ENCODE peak calls at places on chromosome 22, in nine cellular contexts. One of them, this sample, is unnamed.

GRCh38 chr22:38180841-38181452 is 683 bp downstream of the PLA2G6 start:
- DNase-seq in PC-9: peak; percentile 83
- DNase-seq in astrocyte: no peak
- DNase-seq in stomach: peak; percentile 59
- DNase-seq in prostate gland: peak; percentile 37
- DNase-seq in cardiac muscle cell: no peak
- DNase-seq in body of pancreas: peak; percentile 52
- DNase-seq in HCT116: no peak
- DNase-seq in adrenal gland: peak; percentile 65
- DNase-seq in this sample: peak; percentile 39

GRCh38 chr22:31244044-31244942 is 32.2 kb downstream of the LIMK2 start:
- DNase-seq in PC-9: peak; percentile 74
- DNase-seq in astrocyte: peak; percentile 97
- DNase-seq in stomach: no peak
- DNase-seq in prostate gland: no peak
- DNase-seq in cardiac muscle cell: peak; percentile 80
- DNase-seq in body of pancreas: no peak
- DNase-seq in HCT116: peak; percentile 33
- DNase-seq in adrenal gland: no peak
- DNase-seq in this sample: no peak

GRCh38 chr22:25067851-25068421 is 115.4 kb downstream of the KIAA1671 start:
- DNase-seq in PC-9: no peak
- DNase-seq in astrocyte: no peak
- DNase-seq in stomach: no peak
- DNase-seq in prostate gland: no peak
- DNase-seq in cardiac muscle cell: no peak
- DNase-seq in body of pancreas: no peak
- DNase-seq in HCT116: no peak
- DNase-seq in adrenal gland: peak; percentile 68
- DNase-seq in this sample: no peak

GRCh38 chr22:41284465-41284864 is 1.5 kb downstream of the RANGAP1 start:
- DNase-seq in PC-9: peak; percentile 71
- DNase-seq in astrocyte: no peak
- DNase-seq in stomach: no peak
- DNase-seq in prostate gland: no peak
- DNase-seq in cardiac muscle cell: no peak
- DNase-seq in body of pancreas: peak; percentile 26
- DNase-seq in HCT116: no peak
- DNase-seq in adrenal gland: no peak
- DNase-seq in this sample: no peak

GRCh38 chr22:48315415-48316244 is 1512.0 kb downstream of the BRD1 start:
- DNase-seq in PC-9: no peak
- DNase-seq in astrocyte: no peak
- DNase-seq in stomach: peak; percentile 25
- DNase-seq in prostate gland: no peak
- DNase-seq in cardiac muscle cell: no peak
- DNase-seq in body of pancreas: no peak
- DNase-seq in HCT116: no peak
- DNase-seq in adrenal gland: no peak
- DNase-seq in this sample: peak; percentile 5

GRCh38 chr22:28021116-28021997 is 102.3 kb upstream of the PITPNB start:
- DNase-seq in PC-9: no peak
- DNase-seq in astrocyte: no peak
- DNase-seq in stomach: peak; percentile 20
- DNase-seq in prostate gland: no peak
- DNase-seq in cardiac muscle cell: no peak
- DNase-seq in body of pancreas: no peak
- DNase-seq in HCT116: no peak
- DNase-seq in adrenal gland: peak; percentile 18
- DNase-seq in this sample: peak; percentile 88

GRCh38 chr22:26589367-26589844 is 526 bp downstream of the TPST2 start:
- DNase-seq in PC-9: no peak
- DNase-seq in astrocyte: no peak
- DNase-seq in stomach: peak; percentile 38
- DNase-seq in prostate gland: no peak
- DNase-seq in cardiac muscle cell: peak; percentile 24
- DNase-seq in body of pancreas: peak; percentile 56
- DNase-seq in HCT116: no peak
- DNase-seq in adrenal gland: peak; percentile 57
- DNase-seq in this sample: no peak

GRCh38 chr22:30830907-30831306 is 136.2 kb downstream of the OSBP2 start:
- DNase-seq in PC-9: peak; percentile 98
- DNase-seq in astrocyte: peak; percentile 97
- DNase-seq in stomach: peak; percentile 55
- DNase-seq in prostate gland: peak; percentile 24
- DNase-seq in cardiac muscle cell: peak; percentile 91
- DNase-seq in body of pancreas: peak; percentile 31
- DNase-seq in HCT116: peak; percentile 81
- DNase-seq in adrenal gland: no peak
- DNase-seq in this sample: no peak

GRCh38 chr22:28001171-28001835 is 82.2 kb upstream of the PITPNB start:
- DNase-seq in PC-9: no peak
- DNase-seq in astrocyte: no peak
- DNase-seq in stomach: no peak
- DNase-seq in prostate gland: no peak
- DNase-seq in cardiac muscle cell: no peak
- DNase-seq in body of pancreas: no peak
- DNase-seq in HCT116: no peak
- DNase-seq in adrenal gland: no peak
- DNase-seq in this sample: no peak

GRCh38 chr22:26681395-26681821 is 24.0 kb downstream of the MIAT start:
- DNase-seq in PC-9: no peak
- DNase-seq in astrocyte: peak; percentile 86
- DNase-seq in stomach: no peak
- DNase-seq in prostate gland: no peak
- DNase-seq in cardiac muscle cell: peak; percentile 96
- DNase-seq in body of pancreas: no peak
- DNase-seq in HCT116: no peak
- DNase-seq in adrenal gland: no peak
- DNase-seq in this sample: no peak

GRCh38 chr22:26501996-26502395 is 10.3 kb downstream of the TFIP11 start:
- DNase-seq in PC-9: no peak
- DNase-seq in astrocyte: no peak
- DNase-seq in stomach: no peak
- DNase-seq in prostate gland: no peak
- DNase-seq in cardiac muscle cell: no peak
- DNase-seq in body of pancreas: no peak
- DNase-seq in HCT116: no peak
- DNase-seq in adrenal gland: no peak
- DNase-seq in this sample: no peak

GRCh38 chr22:26038365-26038764 is 130.9 kb upstream of the SEZ6L start:
- DNase-seq in PC-9: no peak
- DNase-seq in astrocyte: no peak
- DNase-seq in stomach: no peak
- DNase-seq in prostate gland: no peak
- DNase-seq in cardiac muscle cell: no peak
- DNase-seq in body of pancreas: no peak
- DNase-seq in HCT116: no peak
- DNase-seq in adrenal gland: no peak
- DNase-seq in this sample: no peak

GRCh38 chr22:29867260-29867659 is 15.7 kb upstream of the MTMR3 start:
- DNase-seq in PC-9: no peak
- DNase-seq in astrocyte: no peak
- DNase-seq in stomach: no peak
- DNase-seq in prostate gland: no peak
- DNase-seq in cardiac muscle cell: no peak
- DNase-seq in body of pancreas: no peak
- DNase-seq in HCT116: no peak
- DNase-seq in adrenal gland: no peak
- DNase-seq in this sample: no peak

GRCh38 chr22:28855355-28856094 is 27.8 kb upstream of the ZNRF3 start:
- DNase-seq in PC-9: peak; percentile 41
- DNase-seq in astrocyte: peak; percentile 39
- DNase-seq in stomach: peak; percentile 42
- DNase-seq in prostate gland: peak; percentile 75
- DNase-seq in cardiac muscle cell: peak; percentile 83
- DNase-seq in body of pancreas: peak; percentile 66
- DNase-seq in HCT116: peak; percentile 73
- DNase-seq in adrenal gland: peak; percentile 65
- DNase-seq in this sample: peak; percentile 40

GRCh38 chr22:33461698-33462434 is 403.7 kb upstream of the SYN3 start:
- DNase-seq in PC-9: no peak
- DNase-seq in astrocyte: no peak
- DNase-seq in stomach: no peak
- DNase-seq in prostate gland: no peak
- DNase-seq in cardiac muscle cell: no peak
- DNase-seq in body of pancreas: no peak
- DNase-seq in HCT116: no peak
- DNase-seq in adrenal gland: no peak
- DNase-seq in this sample: no peak

GRCh38 chr22:26592368-26593015 is 2.6 kb upstream of the TPST2 start:
- DNase-seq in PC-9: no peak
- DNase-seq in astrocyte: no peak
- DNase-seq in stomach: peak; percentile 26
- DNase-seq in prostate gland: no peak
- DNase-seq in cardiac muscle cell: no peak
- DNase-seq in body of pancreas: no peak
- DNase-seq in HCT116: no peak
- DNase-seq in adrenal gland: no peak
- DNase-seq in this sample: no peak

GRCh38 chr22:38018938-38019827 is 34.8 kb upstream of the SOX10 start:
- DNase-seq in PC-9: no peak
- DNase-seq in astrocyte: no peak
- DNase-seq in stomach: no peak
- DNase-seq in prostate gland: no peak
- DNase-seq in cardiac muscle cell: no peak
- DNase-seq in body of pancreas: no peak
- DNase-seq in HCT116: no peak
- DNase-seq in adrenal gland: no peak
- DNase-seq in this sample: no peak

GRCh38 chr22:27220349-27220748 is 563.0 kb downstream of the MIAT start:
- DNase-seq in PC-9: no peak
- DNase-seq in astrocyte: peak; percentile 99
- DNase-seq in stomach: no peak
- DNase-seq in prostate gland: no peak
- DNase-seq in cardiac muscle cell: peak; percentile 85
- DNase-seq in body of pancreas: no peak
- DNase-seq in HCT116: no peak
- DNase-seq in adrenal gland: no peak
- DNase-seq in this sample: no peak

GRCh38 chr22:28955817-28956216 is 72.4 kb downstream of the ZNRF3 start:
- DNase-seq in PC-9: no peak
- DNase-seq in astrocyte: peak; percentile 18
- DNase-seq in stomach: peak; percentile 27
- DNase-seq in prostate gland: no peak
- DNase-seq in cardiac muscle cell: no peak
- DNase-seq in body of pancreas: no peak
- DNase-seq in HCT116: no peak
- DNase-seq in adrenal gland: no peak
- DNase-seq in this sample: no peak

GRCh38 chr22:35564975-35565867 is 24.6 kb downstream of the RASD2 start:
- DNase-seq in PC-9: no peak
- DNase-seq in astrocyte: peak; percentile 74
- DNase-seq in stomach: no peak
- DNase-seq in prostate gland: no peak
- DNase-seq in cardiac muscle cell: peak; percentile 42
- DNase-seq in body of pancreas: no peak
- DNase-seq in HCT116: no peak
- DNase-seq in adrenal gland: no peak
- DNase-seq in this sample: no peak
- TF ChIP-seq CTCF in PC-9: no peak
- TF ChIP-seq CTCF in astrocyte: no peak
- TF ChIP-seq CTCF in stomach: peak; percentile 4
- TF ChIP-seq CTCF in prostate gland: no peak
- TF ChIP-seq CTCF in cardiac muscle cell: no peak
- TF ChIP-seq CTCF in body of pancreas: no peak
- TF ChIP-seq CTCF in HCT116: no peak
- TF ChIP-seq CTCF in adrenal gland: no peak
- TF ChIP-seq CTCF in this sample: no peak

GRCh38 chr22:44351037-44351436 is 38.3 kb upstream of the SHISAL1 start:
- DNase-seq in PC-9: no peak
- DNase-seq in astrocyte: no peak
- DNase-seq in stomach: no peak
- DNase-seq in prostate gland: no peak
- DNase-seq in cardiac muscle cell: no peak
- DNase-seq in body of pancreas: no peak
- DNase-seq in HCT116: no peak
- DNase-seq in adrenal gland: no peak
- DNase-seq in this sample: no peak

GRCh38 chr22:44354288-44354687 is 41.5 kb upstream of the SHISAL1 start:
- DNase-seq in PC-9: no peak
- DNase-seq in astrocyte: no peak
- DNase-seq in stomach: no peak
- DNase-seq in prostate gland: no peak
- DNase-seq in cardiac muscle cell: no peak
- DNase-seq in body of pancreas: no peak
- DNase-seq in HCT116: no peak
- DNase-seq in adrenal gland: no peak
- DNase-seq in this sample: no peak

GRCh38 chr22:44352378-44353062 is 39.8 kb upstream of the SHISAL1 start:
- DNase-seq in PC-9: no peak
- DNase-seq in astrocyte: no peak
- DNase-seq in stomach: no peak
- DNase-seq in prostate gland: no peak
- DNase-seq in cardiac muscle cell: no peak
- DNase-seq in body of pancreas: no peak
- DNase-seq in HCT116: no peak
- DNase-seq in adrenal gland: no peak
- DNase-seq in this sample: no peak

GRCh38 chr22:44353063-44353440 is 40.3 kb upstream of the SHISAL1 start:
- DNase-seq in PC-9: no peak
- DNase-seq in astrocyte: no peak
- DNase-seq in stomach: no peak
- DNase-seq in prostate gland: no peak
- DNase-seq in cardiac muscle cell: no peak
- DNase-seq in body of pancreas: no peak
- DNase-seq in HCT116: no peak
- DNase-seq in adrenal gland: no peak
- DNase-seq in this sample: no peak

GRCh38 chr22:44351685-44352377 is 39.1 kb upstream of the SHISAL1 start:
- DNase-seq in PC-9: peak; percentile 93
- DNase-seq in astrocyte: peak; percentile 93
- DNase-seq in stomach: no peak
- DNase-seq in prostate gland: peak; percentile 14
- DNase-seq in cardiac muscle cell: peak; percentile 91
- DNase-seq in body of pancreas: no peak
- DNase-seq in HCT116: no peak
- DNase-seq in adrenal gland: no peak
- DNase-seq in this sample: peak; percentile 47
- H3K4me3 ChIP-seq in PC-9: peak overlapping the region; percentile 1
- H3K4me3 ChIP-seq in astrocyte: no peak overlapping the region
- H3K4me3 ChIP-seq in stomach: no peak overlapping the region
- H3K4me3 ChIP-seq in prostate gland: no peak overlapping the region
- H3K4me3 ChIP-seq in cardiac muscle cell: no peak overlapping the region
- H3K4me3 ChIP-seq in body of pancreas: no peak overlapping the region
- H3K4me3 ChIP-seq in HCT116: no peak overlapping the region
- H3K4me3 ChIP-seq in adrenal gland: no peak overlapping the region
- H3K4me3 ChIP-seq in this sample: no peak overlapping the region

GRCh38 chr22:18035740-18036139 is 11.4 kb upstream of the MICAL3 start:
- DNase-seq in PC-9: peak; percentile 81
- DNase-seq in astrocyte: no peak
- DNase-seq in stomach: peak; percentile 36
- DNase-seq in prostate gland: no peak
- DNase-seq in cardiac muscle cell: peak; percentile 46
- DNase-seq in body of pancreas: peak; percentile 81
- DNase-seq in HCT116: peak; percentile 35
- DNase-seq in adrenal gland: peak; percentile 85
- DNase-seq in this sample: no peak
- H3K27ac ChIP-seq in PC-9: peak overlapping the region; percentile 74
- H3K27ac ChIP-seq in astrocyte: no peak overlapping the region
- H3K27ac ChIP-seq in stomach: no peak overlapping the region
- H3K27ac ChIP-seq in prostate gland: no peak overlapping the region
- H3K27ac ChIP-seq in cardiac muscle cell: no peak overlapping the region
- H3K27ac ChIP-seq in body of pancreas: no peak overlapping the region
- H3K27ac ChIP-seq in HCT116: no peak overlapping the region
- H3K27ac ChIP-seq in adrenal gland: peak overlapping the region; percentile 1
- H3K27ac ChIP-seq in this sample: no peak overlapping the region

GRCh38 chr22:47199261-47199948 is 437.0 kb downstream of the TBC1D22A start:
- DNase-seq in PC-9: peak; percentile 6
- DNase-seq in astrocyte: no peak
- DNase-seq in stomach: peak; percentile 21
- DNase-seq in prostate gland: no peak
- DNase-seq in cardiac muscle cell: no peak
- DNase-seq in body of pancreas: no peak
- DNase-seq in HCT116: no peak
- DNase-seq in adrenal gland: no peak
- DNase-seq in this sample: no peak
- TF ChIP-seq CTCF in PC-9: no peak
- TF ChIP-seq CTCF in astrocyte: no peak
- TF ChIP-seq CTCF in stomach: no peak
- TF ChIP-seq CTCF in prostate gland: no peak
- TF ChIP-seq CTCF in cardiac muscle cell: no peak
- TF ChIP-seq CTCF in body of pancreas: no peak
- TF ChIP-seq CTCF in HCT116: peak; percentile 18
- TF ChIP-seq CTCF in adrenal gland: no peak
- TF ChIP-seq CTCF in this sample: peak; percentile 37

This sample was measured in WERI-Rb-1.